ENCODE peak calls at places on chromosomes 5 and 9, in eight cellular contexts. One of them, this sample, is unnamed.

GRCh38 chr5:134127376-134127861 is 12.9 kb downstream of the TCF7 start:
- DNase-seq in neural progenitor cell: no peak
- DNase-seq in H9: no peak
- DNase-seq in HL-60: no peak
- DNase-seq in AG09319: no peak
- DNase-seq in tibial nerve: no peak
- DNase-seq in lung: no peak
- DNase-seq in Calu3: no peak
- DNase-seq in this sample: peak; percentile 60

GRCh38 chr9:84294551-84294950 is 46.0 kb downstream of the SLC28A3 start:
- DNase-seq in AG09319: no peak
- DNase-seq in tibial nerve: no peak
- DNase-seq in lung: no peak
- DNase-seq in H9: peak; percentile 59
- DNase-seq in Calu3: no peak
- DNase-seq in HL-60: no peak
- DNase-seq in neural progenitor cell: peak; percentile 21
- DNase-seq in this sample: no peak

GRCh38 chr9:128689293-128689770 is 310 bp downstream of the SET start:
- DNase-seq in tibial nerve: peak; percentile 38
- DNase-seq in AG09319: no peak
- DNase-seq in neural progenitor cell: no peak
- DNase-seq in H9: peak; percentile 33
- DNase-seq in Calu3: peak; percentile 45
- DNase-seq in lung: peak; percentile 58
- DNase-seq in HL-60: peak; percentile 73
- DNase-seq in this sample: peak; percentile 55

GRCh38 chr9:12813960-12814876 is 39.4 kb downstream of the LURAP1L start:
- DNase-seq in HL-60: no peak
- DNase-seq in Calu3: peak; percentile 65
- DNase-seq in neural progenitor cell: no peak
- DNase-seq in AG09319: peak; percentile 96
- DNase-seq in tibial nerve: peak; percentile 26
- DNase-seq in H9: no peak
- DNase-seq in lung: peak; percentile 50
- DNase-seq in this sample: peak; percentile 11

GRCh38 chr5:36160617-36161016 is 8.7 kb downstream of the SKP2 start:
- DNase-seq in HL-60: no peak
- DNase-seq in Calu3: no peak
- DNase-seq in AG09319: no peak
- DNase-seq in H9: no peak
- DNase-seq in lung: no peak
- DNase-seq in tibial nerve: no peak
- DNase-seq in neural progenitor cell: no peak
- DNase-seq in this sample: no peak

GRCh38 chr5:140842798-140843733 is 2.1 kb downstream of the PCDHA8 start:
- DNase-seq in Calu3: no peak
- DNase-seq in H9: no peak
- DNase-seq in AG09319: no peak
- DNase-seq in tibial nerve: no peak
- DNase-seq in lung: no peak
- DNase-seq in neural progenitor cell: no peak
- DNase-seq in HL-60: no peak
- DNase-seq in this sample: no peak

GRCh38 chr9:91210318-91210717 is 151.4 kb downstream of the AUH start:
- DNase-seq in H9: no peak
- DNase-seq in HL-60: no peak
- DNase-seq in AG09319: no peak
- DNase-seq in neural progenitor cell: no peak
- DNase-seq in tibial nerve: no peak
- DNase-seq in lung: no peak
- DNase-seq in Calu3: no peak
- DNase-seq in this sample: no peak

GRCh38 chr5:107937198-107937597 is 266.5 kb upstream of the EFNA5 start:
- DNase-seq in neural progenitor cell: peak; percentile 72
- DNase-seq in H9: no peak
- DNase-seq in Calu3: no peak
- DNase-seq in AG09319: no peak
- DNase-seq in HL-60: no peak
- DNase-seq in lung: no peak
- DNase-seq in tibial nerve: no peak
- DNase-seq in this sample: no peak

GRCh38 chr9:127955294-127956015 is 17.8 kb upstream of the DPM2 start:
- DNase-seq in tibial nerve: no peak
- DNase-seq in AG09319: no peak
- DNase-seq in neural progenitor cell: peak; percentile 51
- DNase-seq in Calu3: peak; percentile 87
- DNase-seq in H9: peak; percentile 93
- DNase-seq in lung: peak; percentile 88
- DNase-seq in HL-60: no peak
- DNase-seq in this sample: peak; percentile 68

GRCh38 chr5:67015577-67016290 is 180.9 kb downstream of the CD180 start:
- DNase-seq in HL-60: no peak
- DNase-seq in lung: no peak
- DNase-seq in AG09319: no peak
- DNase-seq in neural progenitor cell: no peak
- DNase-seq in H9: no peak
- DNase-seq in Calu3: no peak
- DNase-seq in tibial nerve: no peak
- DNase-seq in this sample: no peak

GRCh38 chr5:102294996-102295395 is 1.1 kb downstream of the SLCO4C1 start:
- DNase-seq in lung: no peak
- DNase-seq in AG09319: no peak
- DNase-seq in neural progenitor cell: peak; percentile 3
- DNase-seq in tibial nerve: no peak
- DNase-seq in Calu3: no peak
- DNase-seq in HL-60: no peak
- DNase-seq in H9: no peak
- DNase-seq in this sample: no peak

GRCh38 chr9:121631115-121631514 is 20.3 kb upstream of the DAB2IP start:
- DNase-seq in neural progenitor cell: no peak
- DNase-seq in HL-60: no peak
- DNase-seq in lung: no peak
- DNase-seq in H9: no peak
- DNase-seq in Calu3: no peak
- DNase-seq in AG09319: no peak
- DNase-seq in tibial nerve: no peak
- DNase-seq in this sample: no peak
- TF ChIP-seq CTCF in neural progenitor cell: no peak
- TF ChIP-seq CTCF in HL-60: no peak
- TF ChIP-seq CTCF in lung: no peak
- TF ChIP-seq CTCF in H9: no peak
- TF ChIP-seq CTCF in Calu3: no peak
- TF ChIP-seq CTCF in AG09319: no peak
- TF ChIP-seq CTCF in tibial nerve: no peak
- TF ChIP-seq CTCF in this sample: no peak

DNA sequence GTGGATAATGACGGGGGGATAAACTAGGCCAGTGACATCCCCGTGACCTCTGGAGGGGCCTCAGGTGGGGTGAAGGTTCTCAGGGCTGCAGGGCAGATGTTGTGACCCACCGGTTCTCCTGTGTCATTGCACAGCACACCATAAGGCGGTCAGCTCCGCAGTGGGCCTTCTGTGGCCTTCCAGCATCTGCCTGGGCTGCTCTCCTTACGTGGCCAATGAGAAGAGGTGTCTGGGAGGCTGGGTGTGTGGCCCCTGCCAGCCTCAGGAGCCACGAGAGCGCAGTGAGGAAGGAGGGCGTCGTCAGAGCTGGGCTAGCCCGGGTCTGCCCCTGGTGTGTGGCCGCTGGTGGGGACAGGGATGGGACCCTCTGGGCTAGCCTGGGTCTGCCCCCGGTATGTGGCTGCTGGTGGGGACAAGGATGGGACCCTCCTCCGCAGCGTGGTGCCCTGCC is 48.7 kb downstream of the COL5A1 start:
- DNase-seq in tibial nerve: no peak
- DNase-seq in AG09319: no peak
- DNase-seq in lung: no peak
- DNase-seq in Calu3: no peak
- DNase-seq in neural progenitor cell: no peak
- DNase-seq in HL-60: no peak
- DNase-seq in H9: no peak
- DNase-seq in this sample: no peak
- TF ChIP-seq CTCF in tibial nerve: no peak
- TF ChIP-seq CTCF in AG09319: no peak
- TF ChIP-seq CTCF in lung: no peak
- TF ChIP-seq CTCF in Calu3: no peak
- TF ChIP-seq CTCF in neural progenitor cell: no peak
- TF ChIP-seq CTCF in HL-60: no peak
- TF ChIP-seq CTCF in H9: no peak
- TF ChIP-seq CTCF in this sample: no peak

GRCh38 chr9:71909887-71910601 is 949 bp downstream of the ABHD17B start:
- DNase-seq in tibial nerve: no peak
- DNase-seq in neural progenitor cell: peak; percentile 86
- DNase-seq in lung: peak; percentile 49
- DNase-seq in AG09319: no peak
- DNase-seq in H9: peak; percentile 56
- DNase-seq in Calu3: peak; percentile 66
- DNase-seq in HL-60: no peak
- DNase-seq in this sample: peak; percentile 70
- TF ChIP-seq CTCF in tibial nerve: no peak
- TF ChIP-seq CTCF in neural progenitor cell: no peak
- TF ChIP-seq CTCF in lung: no peak
- TF ChIP-seq CTCF in AG09319: no peak
- TF ChIP-seq CTCF in H9: no peak
- TF ChIP-seq CTCF in Calu3: no peak
- TF ChIP-seq CTCF in HL-60: no peak
- TF ChIP-seq CTCF in this sample: no peak

GRCh38 chr5:175867587-175868347 is 3.6 kb upstream of the CPLX2 start:
- DNase-seq in AG09319: no peak
- DNase-seq in H9: peak; percentile 72
- DNase-seq in neural progenitor cell: peak; percentile 67
- DNase-seq in tibial nerve: no peak
- DNase-seq in HL-60: no peak
- DNase-seq in Calu3: peak; percentile 32
- DNase-seq in lung: no peak
- DNase-seq in this sample: no peak
- TF ChIP-seq CTCF in AG09319: no peak
- TF ChIP-seq CTCF in H9: peak; percentile 64
- TF ChIP-seq CTCF in neural progenitor cell: peak; percentile 49
- TF ChIP-seq CTCF in tibial nerve: no peak
- TF ChIP-seq CTCF in HL-60: peak; percentile 13
- TF ChIP-seq CTCF in Calu3: no peak
- TF ChIP-seq CTCF in lung: no peak
- TF ChIP-seq CTCF in this sample: no peak

GRCh38 chr9:18237776-18238175 is 236.2 kb upstream of the ADAMTSL1 start:
- DNase-seq in lung: no peak
- DNase-seq in tibial nerve: no peak
- DNase-seq in AG09319: no peak
- DNase-seq in H9: no peak
- DNase-seq in Calu3: no peak
- DNase-seq in neural progenitor cell: no peak
- DNase-seq in HL-60: no peak
- DNase-seq in this sample: no peak
- TF ChIP-seq CTCF in lung: no peak
- TF ChIP-seq CTCF in tibial nerve: no peak
- TF ChIP-seq CTCF in AG09319: no peak
- TF ChIP-seq CTCF in H9: peak; percentile 48
- TF ChIP-seq CTCF in Calu3: no peak
- TF ChIP-seq CTCF in neural progenitor cell: peak; percentile 30
- TF ChIP-seq CTCF in HL-60: no peak
- TF ChIP-seq CTCF in this sample: no peak

GRCh38 chr5:79699766-79700400 is 10.2 kb downstream of the CMYA5 start:
- DNase-seq in tibial nerve: no peak
- DNase-seq in AG09319: no peak
- DNase-seq in neural progenitor cell: no peak
- DNase-seq in HL-60: no peak
- DNase-seq in Calu3: peak; percentile 51
- DNase-seq in H9: no peak
- DNase-seq in lung: no peak
- DNase-seq in this sample: no peak

GRCh38 chr5:79704553-79704952 is 14.9 kb downstream of the CMYA5 start:
- DNase-seq in AG09319: no peak
- DNase-seq in Calu3: no peak
- DNase-seq in lung: no peak
- DNase-seq in HL-60: no peak
- DNase-seq in tibial nerve: no peak
- DNase-seq in neural progenitor cell: no peak
- DNase-seq in H9: no peak
- DNase-seq in this sample: no peak

GRCh38 chr5:79703381-79703645 is 13.7 kb downstream of the CMYA5 start:
- DNase-seq in H9: no peak
- DNase-seq in AG09319: no peak
- DNase-seq in Calu3: no peak
- DNase-seq in neural progenitor cell: no peak
- DNase-seq in HL-60: no peak
- DNase-seq in lung: no peak
- DNase-seq in tibial nerve: no peak
- DNase-seq in this sample: no peak

GRCh38 chr5:79705632-79706031 is 16.0 kb downstream of the CMYA5 start:
- DNase-seq in Calu3: no peak
- DNase-seq in neural progenitor cell: no peak
- DNase-seq in HL-60: no peak
- DNase-seq in tibial nerve: no peak
- DNase-seq in H9: no peak
- DNase-seq in lung: no peak
- DNase-seq in AG09319: no peak
- DNase-seq in this sample: no peak

DNA sequence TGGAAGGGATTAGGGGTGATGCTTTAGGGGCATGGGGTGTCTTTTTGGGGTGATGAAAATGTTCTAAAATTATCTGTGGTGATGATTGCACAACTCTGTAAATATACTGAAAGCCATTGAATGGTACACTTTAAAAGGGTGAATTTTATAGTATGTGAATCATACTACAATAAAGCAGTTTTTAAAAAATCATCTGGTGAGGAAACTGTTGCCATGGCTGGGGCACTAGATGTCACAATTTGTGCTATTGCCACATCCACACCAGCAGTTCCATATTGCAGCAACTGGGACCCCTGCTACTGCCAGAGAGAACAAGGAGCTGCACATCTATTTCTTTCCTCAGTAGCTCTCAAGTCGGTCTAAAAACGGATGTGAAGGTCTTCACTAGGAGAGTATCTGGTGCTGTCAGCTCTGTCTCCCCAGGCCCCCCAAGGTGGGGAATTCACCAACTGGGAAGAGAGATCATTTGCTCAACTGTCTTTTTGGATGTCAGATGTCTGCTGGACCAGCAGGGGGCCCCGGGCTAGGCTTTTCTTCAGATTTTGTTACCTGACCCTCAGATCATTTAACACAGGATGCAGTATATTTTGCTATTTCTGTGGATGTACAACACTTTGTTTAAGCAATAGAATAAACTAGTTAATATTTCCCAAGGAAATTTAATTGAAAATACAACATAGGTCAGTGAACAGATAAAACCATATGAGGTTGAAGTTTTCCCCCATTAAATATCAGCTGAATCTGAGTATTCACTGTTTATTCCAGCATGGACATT is 13.2 kb downstream of the CMYA5 start:
- DNase-seq in neural progenitor cell: peak; percentile 49
- DNase-seq in AG09319: no peak
- DNase-seq in H9: peak; percentile 39
- DNase-seq in Calu3: peak; percentile 74
- DNase-seq in lung: no peak
- DNase-seq in HL-60: peak; percentile 68
- DNase-seq in tibial nerve: no peak
- DNase-seq in this sample: no peak
- TF ChIP-seq CTCF in neural progenitor cell: peak; percentile 62
- TF ChIP-seq CTCF in AG09319: peak; percentile 64
- TF ChIP-seq CTCF in H9: peak; percentile 67
- TF ChIP-seq CTCF in Calu3: peak; percentile 82
- TF ChIP-seq CTCF in lung: no peak
- TF ChIP-seq CTCF in HL-60: peak; percentile 2
- TF ChIP-seq CTCF in tibial nerve: peak; percentile 23
- TF ChIP-seq CTCF in this sample: peak; percentile 56